ENCODE peak calls at places on chromosome 20, in five cellular contexts. One of them, this sample, is unnamed.

GRCh38 chr20:63942250-63943006 is 13.8 kb downstream of the UCKL1 start:
- DNase-seq in SK-N-SH: no peak
- DNase-seq in HepG2: no peak
- DNase-seq in HCT116: no peak
- DNase-seq in H1: peak
- DNase-seq in this sample: peak

GRCh38 chr20:59385461-59385860 is 85.0 kb downstream of the EDN3 start:
- DNase-seq in SK-N-SH: no peak
- DNase-seq in HepG2: no peak
- DNase-seq in HCT116: no peak
- DNase-seq in H1: no peak
- DNase-seq in this sample: no peak

GRCh38 chr20:57619053-57619831 is 984 bp downstream of the ZBP1 start:
- DNase-seq in SK-N-SH: no peak
- DNase-seq in HepG2: no peak
- DNase-seq in HCT116: no peak
- DNase-seq in H1: no peak
- DNase-seq in this sample: no peak

GRCh38 chr20:46268131-46268611 is 40.1 kb downstream of the CDH22 start:
- DNase-seq in SK-N-SH: peak
- DNase-seq in HepG2: no peak
- DNase-seq in HCT116: no peak
- DNase-seq in H1: no peak
- DNase-seq in this sample: no peak

GRCh38 chr20:46156065-46156464 is 38.0 kb downstream of the CD40 start:
- DNase-seq in SK-N-SH: no peak
- DNase-seq in HepG2: no peak
- DNase-seq in HCT116: no peak
- DNase-seq in H1: no peak
- DNase-seq in this sample: no peak

GRCh38 chr20:63434599-63435378 is 37.7 kb downstream of the KCNQ2 start:
- DNase-seq in SK-N-SH: peak
- DNase-seq in HepG2: peak
- DNase-seq in HCT116: peak
- DNase-seq in H1: peak
- DNase-seq in this sample: peak

GRCh38 chr20:17226410-17227198 is at the start of gene PCSK2:
- DNase-seq in SK-N-SH: peak
- DNase-seq in HepG2: no peak
- DNase-seq in HCT116: no peak
- DNase-seq in H1: peak
- DNase-seq in this sample: no peak

GRCh38 chr20:62583424-62583920 is 58.8 kb upstream of the SLCO4A1 start:
- DNase-seq in SK-N-SH: no peak
- DNase-seq in HepG2: no peak
- DNase-seq in HCT116: no peak
- DNase-seq in H1: no peak
- DNase-seq in this sample: peak

GRCh38 chr20:60240986-60241385 is 282.8 kb downstream of the CDH26 start:
- DNase-seq in SK-N-SH: no peak
- DNase-seq in HepG2: no peak
- DNase-seq in HCT116: no peak
- DNase-seq in H1: no peak
- DNase-seq in this sample: no peak

GRCh38 chr20:59566631-59567524 is 37.5 kb upstream of the PHACTR3 start:
- DNase-seq in SK-N-SH: no peak
- DNase-seq in HepG2: no peak
- DNase-seq in HCT116: no peak
- DNase-seq in H1: no peak
- DNase-seq in this sample: no peak

GRCh38 chr20:62892348-62893304 is 31.0 kb upstream of the TCFL5 start:
- DNase-seq in SK-N-SH: no peak
- DNase-seq in HepG2: no peak
- DNase-seq in HCT116: no peak
- DNase-seq in H1: no peak
- DNase-seq in this sample: no peak

GRCh38 chr20:54180931-54181330 is 7.1 kb upstream of the CYP24A1 start:
- DNase-seq in SK-N-SH: no peak
- DNase-seq in HepG2: no peak
- DNase-seq in HCT116: no peak
- DNase-seq in H1: no peak
- DNase-seq in this sample: no peak

GRCh38 chr20:47360489-47361267 is 4.2 kb upstream of the ZMYND8 start:
- DNase-seq in SK-N-SH: peak
- DNase-seq in HepG2: peak
- DNase-seq in HCT116: peak
- DNase-seq in H1: no peak
- DNase-seq in this sample: no peak

GRCh38 chr20:38197217-38198008 is 32.3 kb upstream of the TGM2 start:
- DNase-seq in SK-N-SH: no peak
- DNase-seq in HepG2: no peak
- DNase-seq in HCT116: no peak
- DNase-seq in H1: no peak
- DNase-seq in this sample: no peak

GRCh38 chr20:57030611-57031600 is 235.5 kb downstream of the BMP7 start:
- DNase-seq in SK-N-SH: peak
- DNase-seq in HepG2: no peak
- DNase-seq in HCT116: no peak
- DNase-seq in H1: no peak
- DNase-seq in this sample: no peak

GRCh38 chr20:881051-881820 is 34.9 kb downstream of the ANGPT4 start:
- DNase-seq in SK-N-SH: no peak
- DNase-seq in HepG2: no peak
- DNase-seq in HCT116: peak
- DNase-seq in H1: no peak
- DNase-seq in this sample: no peak

DNA sequence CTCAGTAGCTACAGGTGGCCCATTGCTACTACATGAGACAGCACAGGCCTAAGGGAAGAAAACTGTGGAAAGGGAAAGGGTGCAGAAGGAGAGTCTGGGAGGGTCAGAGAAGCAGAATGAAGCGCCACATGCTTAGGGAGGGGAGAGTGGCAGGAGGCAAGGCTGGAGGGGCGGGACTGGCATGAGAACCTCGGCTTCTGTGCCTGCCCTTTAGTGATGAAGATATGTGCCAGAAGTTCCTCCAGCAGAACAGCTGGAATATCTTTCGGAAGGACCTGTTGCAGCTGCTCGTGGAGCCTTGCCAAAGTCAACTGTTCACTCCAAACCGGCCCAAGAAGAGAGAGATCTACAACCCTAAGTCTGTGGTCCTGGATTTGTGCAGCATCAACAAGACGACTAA is 61.8 kb downstream of the CNBD2 start:
- DNase-seq in SK-N-SH: no peak
- DNase-seq in HepG2: no peak
- DNase-seq in HCT116: no peak
- DNase-seq in H1: no peak
- DNase-seq in this sample: no peak
- TF ChIP-seq JUND in SK-N-SH: no peak
- TF ChIP-seq JUND in HepG2: no peak
- TF ChIP-seq JUND in HCT116: no peak
- TF ChIP-seq JUND in H1: no peak
- TF ChIP-seq JUND in this sample: no peak

DNA sequence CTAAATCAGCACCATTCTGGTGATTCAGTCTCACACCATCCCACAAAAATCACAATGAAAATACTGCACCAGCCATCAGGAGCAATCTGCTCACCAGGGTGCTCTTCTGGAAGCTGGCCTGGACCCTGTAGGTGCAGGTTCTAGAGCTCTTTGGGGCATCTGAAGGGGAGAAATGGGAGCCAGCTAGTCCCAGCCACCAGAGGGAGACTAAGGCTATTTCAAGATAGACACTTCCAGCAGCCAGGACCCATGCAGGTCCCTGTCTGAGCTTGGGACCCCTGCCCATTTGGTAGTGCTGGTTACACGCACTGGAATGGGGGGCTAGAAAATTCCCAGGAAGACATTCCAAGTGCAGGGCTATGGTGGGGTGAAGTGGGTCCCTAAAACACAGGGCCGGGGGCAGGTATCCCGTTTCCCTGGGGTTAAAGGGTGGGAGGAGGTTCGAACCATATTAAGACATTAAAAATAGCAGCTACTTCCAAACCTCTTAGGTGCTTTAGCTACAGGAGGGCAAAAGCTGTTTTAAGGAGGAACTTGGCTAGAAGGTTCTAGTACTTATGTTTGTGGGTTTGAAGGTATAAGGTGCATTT is 156.5 kb downstream of the NFATC2 start:
- DNase-seq in SK-N-SH: peak
- DNase-seq in HepG2: peak
- DNase-seq in HCT116: peak
- DNase-seq in H1: no peak
- DNase-seq in this sample: peak
- TF ChIP-seq JUND in SK-N-SH: no peak
- TF ChIP-seq JUND in HepG2: no peak
- TF ChIP-seq JUND in HCT116: no peak
- TF ChIP-seq JUND in H1: no peak
- TF ChIP-seq JUND in this sample: no peak

GRCh38 chr20:4637081-4637797 is 84.5 kb upstream of the PRND start:
- DNase-seq in SK-N-SH: no peak
- DNase-seq in HepG2: no peak
- DNase-seq in HCT116: no peak
- DNase-seq in H1: no peak
- DNase-seq in this sample: no peak
- TF ChIP-seq JUND in SK-N-SH: no peak
- TF ChIP-seq JUND in HepG2: no peak
- TF ChIP-seq JUND in HCT116: no peak
- TF ChIP-seq JUND in H1: no peak
- TF ChIP-seq JUND in this sample: no peak

DNA sequence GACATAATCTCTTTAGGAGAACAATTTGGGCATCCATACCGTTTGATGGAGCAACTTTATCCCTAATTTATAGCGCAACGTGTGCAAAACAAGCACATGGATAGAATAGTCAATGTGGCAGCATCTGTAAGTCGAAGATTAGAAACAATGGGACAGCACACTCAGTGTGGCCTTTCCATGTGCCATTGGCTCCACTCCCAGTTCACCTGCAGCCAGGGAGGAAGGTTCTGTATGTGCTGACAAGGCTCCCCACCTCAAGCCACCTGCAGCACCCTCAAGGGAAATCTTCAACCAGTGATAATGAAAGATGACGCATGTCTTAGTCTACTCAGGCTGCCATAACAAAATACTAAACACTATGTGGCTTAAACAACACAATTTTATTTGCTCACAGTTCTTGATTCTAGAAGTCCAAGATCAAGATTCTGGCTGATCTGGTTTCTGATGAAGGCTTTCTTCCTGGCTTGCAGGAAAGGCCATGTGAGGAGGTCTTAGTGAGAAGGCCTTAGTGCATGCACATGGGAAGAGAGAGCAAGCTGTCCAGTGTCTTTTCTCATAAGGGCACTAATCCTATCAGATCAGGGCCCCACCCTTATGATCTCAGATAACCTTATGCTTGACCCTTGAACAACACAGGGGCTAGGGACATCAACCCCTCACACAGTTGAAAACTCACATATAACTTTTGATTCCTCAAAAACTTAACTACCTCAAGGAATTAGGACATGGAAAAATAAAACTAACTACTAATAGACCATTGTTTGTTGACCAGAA is 34.9 kb upstream of the SHLD1 start:
- DNase-seq in SK-N-SH: no peak
- DNase-seq in HepG2: no peak
- DNase-seq in HCT116: no peak
- DNase-seq in H1: no peak
- DNase-seq in this sample: no peak
- TF ChIP-seq JUND in SK-N-SH: no peak
- TF ChIP-seq JUND in HepG2: no peak
- TF ChIP-seq JUND in HCT116: no peak
- TF ChIP-seq JUND in H1: no peak
- TF ChIP-seq JUND in this sample: no peak

GRCh38 chr20:35306931-35307517 is 14.8 kb upstream of the FAM83C start:
- DNase-seq in SK-N-SH: peak
- DNase-seq in HepG2: peak
- DNase-seq in HCT116: peak
- DNase-seq in H1: no peak
- DNase-seq in this sample: peak
- TF ChIP-seq JUND in SK-N-SH: no peak
- TF ChIP-seq JUND in HepG2: no peak
- TF ChIP-seq JUND in HCT116: no peak
- TF ChIP-seq JUND in H1: no peak
- TF ChIP-seq JUND in this sample: no peak

GRCh38 chr20:24588725-24589340 is 119.4 kb downstream of the SYNDIG1 start:
- DNase-seq in SK-N-SH: peak
- DNase-seq in HepG2: no peak
- DNase-seq in HCT116: no peak
- DNase-seq in H1: no peak
- DNase-seq in this sample: no peak
- TF ChIP-seq JUND in SK-N-SH: no peak
- TF ChIP-seq JUND in HepG2: no peak
- TF ChIP-seq JUND in HCT116: no peak
- TF ChIP-seq JUND in H1: no peak
- TF ChIP-seq JUND in this sample: no peak

GRCh38 chr20:5161536-5162164 is 34.8 kb downstream of the CDS2 start:
- DNase-seq in SK-N-SH: no peak
- DNase-seq in HepG2: no peak
- DNase-seq in HCT116: no peak
- DNase-seq in H1: no peak
- DNase-seq in this sample: no peak

GRCh38 chr20:5164645-5165399 is 38.0 kb downstream of the CDS2 start:
- DNase-seq in SK-N-SH: no peak
- DNase-seq in HepG2: no peak
- DNase-seq in HCT116: no peak
- DNase-seq in H1: no peak
- DNase-seq in this sample: no peak

GRCh38 chr20:5156670-5157448 is 30.1 kb downstream of the CDS2 start:
- DNase-seq in SK-N-SH: no peak
- DNase-seq in HepG2: peak
- DNase-seq in HCT116: peak
- DNase-seq in H1: no peak
- DNase-seq in this sample: no peak

GRCh38 chr20:5159928-5160327 is 33.1 kb downstream of the CDS2 start:
- DNase-seq in SK-N-SH: no peak
- DNase-seq in HepG2: no peak
- DNase-seq in HCT116: no peak
- DNase-seq in H1: no peak
- DNase-seq in this sample: no peak

DNA sequence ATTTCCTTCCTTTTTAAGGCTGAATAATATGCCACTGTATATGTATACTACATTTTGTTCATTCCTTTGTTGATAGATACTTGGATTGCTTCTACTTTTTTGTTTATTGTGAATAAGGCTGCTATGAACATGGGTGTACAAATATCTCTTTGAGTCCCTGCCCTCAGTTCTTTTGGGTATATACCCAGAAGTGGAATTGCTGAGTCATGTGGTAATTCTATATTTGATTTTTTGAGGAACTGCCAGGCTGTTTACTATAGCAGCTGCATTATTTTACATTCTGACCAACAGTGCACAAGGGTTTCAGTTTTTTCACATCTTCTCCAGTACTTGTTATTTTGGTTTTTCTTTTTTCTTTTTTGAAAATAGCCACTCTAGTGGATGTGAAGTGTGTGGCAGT is 34.1 kb downstream of the CDS2 start:
- DNase-seq in SK-N-SH: no peak
- DNase-seq in HepG2: no peak
- DNase-seq in HCT116: no peak
- DNase-seq in H1: no peak
- DNase-seq in this sample: no peak
- TF ChIP-seq JUND in SK-N-SH: no peak
- TF ChIP-seq JUND in HepG2: no peak
- TF ChIP-seq JUND in HCT116: no peak
- TF ChIP-seq JUND in H1: no peak
- TF ChIP-seq JUND in this sample: no peak

This sample was measured in T47D.